ENCODE peak calls at places on chromosomes 6 and 20, in five cellular contexts. One of them, this sample, is unnamed.
A peak's percentile ranks its signal among the peaks of the same experiment; 100 is the strongest.

GRCh38 chr6:134247271-134247833 is 70.6 kb downstream of the SGK1 start:
- DNase-seq in progenitor cell of endocrine pancreas: no peak
- DNase-seq in GM19239: peak; percentile 25
- DNase-seq in uterus: no peak
- DNase-seq in HT1080: no peak
- DNase-seq in this sample: no peak

GRCh38 chr20:57330998-57331397 is 1.4 kb downstream of the SPO11 start:
- DNase-seq in GM19239: no peak
- DNase-seq in uterus: no peak
- DNase-seq in HT1080: no peak
- DNase-seq in progenitor cell of endocrine pancreas: no peak
- DNase-seq in this sample: no peak

GRCh38 chr6:51098246-51098645 is 279.6 kb downstream of the TFAP2B start:
- DNase-seq in HT1080: no peak
- DNase-seq in progenitor cell of endocrine pancreas: no peak
- DNase-seq in GM19239: no peak
- DNase-seq in uterus: no peak
- DNase-seq in this sample: no peak

GRCh38 chr20:19652591-19653026 is 105.4 kb upstream of the RIN2 start:
- DNase-seq in GM19239: no peak
- DNase-seq in HT1080: no peak
- DNase-seq in uterus: no peak
- DNase-seq in progenitor cell of endocrine pancreas: no peak
- DNase-seq in this sample: no peak

GRCh38 chr6:147127587-147127986 is 76.6 kb upstream of the STXBP5 start:
- DNase-seq in progenitor cell of endocrine pancreas: no peak
- DNase-seq in HT1080: no peak
- DNase-seq in uterus: no peak
- DNase-seq in GM19239: no peak
- DNase-seq in this sample: no peak

GRCh38 chr6:82144007-82144851 is 103.3 kb downstream of the IBTK start:
- DNase-seq in GM19239: no peak
- DNase-seq in progenitor cell of endocrine pancreas: no peak
- DNase-seq in HT1080: peak; percentile 96
- DNase-seq in uterus: peak; percentile 14
- DNase-seq in this sample: peak; percentile 87

GRCh38 chr20:46752639-46753235 is 43.3 kb downstream of the SLC2A10 start:
- DNase-seq in HT1080: peak; percentile 36
- DNase-seq in GM19239: no peak
- DNase-seq in uterus: peak; percentile 45
- DNase-seq in progenitor cell of endocrine pancreas: peak; percentile 36
- DNase-seq in this sample: peak; percentile 68

GRCh38 chr6:142459267-142459666 is 157.5 kb downstream of the ADGRG6 start:
- DNase-seq in progenitor cell of endocrine pancreas: no peak
- DNase-seq in GM19239: no peak
- DNase-seq in uterus: no peak
- DNase-seq in HT1080: peak; percentile 15
- DNase-seq in this sample: no peak

GRCh38 chr6:8182857-8183256 is 80.5 kb upstream of the EEF1E1 start:
- DNase-seq in uterus: no peak
- DNase-seq in progenitor cell of endocrine pancreas: no peak
- DNase-seq in GM19239: no peak
- DNase-seq in HT1080: no peak
- DNase-seq in this sample: no peak

GRCh38 chr6:8839626-8840025 is 404.3 kb upstream of the SLC35B3 start:
- DNase-seq in HT1080: no peak
- DNase-seq in GM19239: no peak
- DNase-seq in uterus: no peak
- DNase-seq in progenitor cell of endocrine pancreas: no peak
- DNase-seq in this sample: no peak

GRCh38 chr6:36368921-36369880 is 18.3 kb downstream of the ETV7 start:
- DNase-seq in uterus: no peak
- DNase-seq in progenitor cell of endocrine pancreas: no peak
- DNase-seq in HT1080: peak; percentile 35
- DNase-seq in GM19239: no peak
- DNase-seq in this sample: no peak

GRCh38 chr6:113813207-113813606 is 43.9 kb upstream of the MARCKS start:
- DNase-seq in GM19239: no peak
- DNase-seq in progenitor cell of endocrine pancreas: no peak
- DNase-seq in uterus: no peak
- DNase-seq in HT1080: peak; percentile 56
- DNase-seq in this sample: no peak

GRCh38 chr6:166005846-166006592 is 161.6 kb downstream of the TBXT start:
- DNase-seq in uterus: peak; percentile 85
- DNase-seq in progenitor cell of endocrine pancreas: peak; percentile 36
- DNase-seq in HT1080: peak; percentile 44
- DNase-seq in GM19239: no peak
- DNase-seq in this sample: peak; percentile 26

GRCh38 chr20:43975096-43975768 is 60.6 kb downstream of the TOX2 start:
- DNase-seq in GM19239: no peak
- DNase-seq in HT1080: peak; percentile 92
- DNase-seq in progenitor cell of endocrine pancreas: no peak
- DNase-seq in uterus: no peak
- DNase-seq in this sample: peak; percentile 97

GRCh38 chr6:143578054-143578453 is 66.5 kb upstream of the FUCA2 start:
- DNase-seq in uterus: no peak
- DNase-seq in GM19239: no peak
- DNase-seq in HT1080: no peak
- DNase-seq in progenitor cell of endocrine pancreas: no peak
- DNase-seq in this sample: no peak

GRCh38 chr6:63509652-63510352 is 62.5 kb upstream of the LOC128125822 start:
- DNase-seq in progenitor cell of endocrine pancreas: no peak
- DNase-seq in GM19239: no peak
- DNase-seq in HT1080: no peak
- DNase-seq in uterus: peak; percentile 77
- DNase-seq in this sample: no peak

GRCh38 chr20:44910690-44911262 is 916 bp downstream of the PABPC1L start:
- DNase-seq in progenitor cell of endocrine pancreas: no peak
- DNase-seq in GM19239: no peak
- DNase-seq in HT1080: no peak
- DNase-seq in uterus: no peak
- DNase-seq in this sample: peak; percentile 52

GRCh38 chr20:59845472-59845871 is 88.0 kb downstream of the SYCP2 start:
- DNase-seq in GM19239: no peak
- DNase-seq in uterus: no peak
- DNase-seq in progenitor cell of endocrine pancreas: no peak
- DNase-seq in HT1080: no peak
- DNase-seq in this sample: peak; percentile 68

GRCh38 chr6:90939906-90940305 is 353.0 kb upstream of the MAP3K7 start:
- DNase-seq in GM19239: no peak
- DNase-seq in HT1080: no peak
- DNase-seq in progenitor cell of endocrine pancreas: no peak
- DNase-seq in uterus: no peak
- DNase-seq in this sample: no peak

GRCh38 chr6:34981951-34982350 is 92.9 kb downstream of the ANKS1A start:
- DNase-seq in progenitor cell of endocrine pancreas: no peak
- DNase-seq in HT1080: no peak
- DNase-seq in uterus: no peak
- DNase-seq in GM19239: no peak
- DNase-seq in this sample: no peak

GRCh38 chr6:17227403-17227802 is 53.8 kb upstream of the RBM24 start:
- DNase-seq in progenitor cell of endocrine pancreas: no peak
- DNase-seq in GM19239: no peak
- DNase-seq in HT1080: no peak
- DNase-seq in uterus: no peak
- DNase-seq in this sample: no peak